ENCODE peak calls at places on chromosomes 6 and 20, in five cellular contexts. One of them, this sample, is unnamed. For H3K4me1, the result is how much of the 10 kb centered on the place peaks cover.

GRCh38 chr6:16441262-16441661 is 202.9 kb downstream of the GMPR start:
- DNase-seq in PC-3: no peak
- DNase-seq in neural progenitor cell: no peak
- DNase-seq in GM23338: no peak
- DNase-seq in PC-9: no peak
- DNase-seq in this sample: peak

GRCh38 chr6:13190391-13190790 is 137.9 kb downstream of the TBC1D7 start:
- DNase-seq in neural progenitor cell: no peak
- DNase-seq in PC-3: no peak
- DNase-seq in PC-9: no peak
- DNase-seq in GM23338: no peak
- DNase-seq in this sample: no peak

GRCh38 chr20:46705378-46705729 is 4.1 kb upstream of the SLC2A10 start:
- DNase-seq in GM23338: no peak
- DNase-seq in neural progenitor cell: no peak
- DNase-seq in PC-9: peak
- DNase-seq in PC-3: no peak
- DNase-seq in this sample: no peak

GRCh38 chr6:65259080-65259479 is 447.9 kb downstream of the EYS start:
- DNase-seq in GM23338: peak
- DNase-seq in neural progenitor cell: no peak
- DNase-seq in PC-3: peak
- DNase-seq in PC-9: no peak
- DNase-seq in this sample: no peak

GRCh38 chr20:9081423-9081966 is 12.6 kb downstream of the PLCB4 start:
- DNase-seq in neural progenitor cell: no peak
- DNase-seq in PC-3: no peak
- DNase-seq in PC-9: no peak
- DNase-seq in GM23338: no peak
- DNase-seq in this sample: no peak

GRCh38 chr6:119470893-119471542 is 121.5 kb upstream of the MAN1A1 start:
- DNase-seq in GM23338: no peak
- DNase-seq in PC-9: no peak
- DNase-seq in neural progenitor cell: no peak
- DNase-seq in PC-3: no peak
- DNase-seq in this sample: no peak

GRCh38 chr6:33960345-33961313 is 156.8 kb upstream of the MLN start:
- DNase-seq in neural progenitor cell: no peak
- DNase-seq in PC-9: no peak
- DNase-seq in PC-3: peak
- DNase-seq in GM23338: no peak
- DNase-seq in this sample: no peak

GRCh38 chr20:45957021-45957941 is 14.7 kb downstream of the ZNF335 start:
- DNase-seq in PC-3: no peak
- DNase-seq in neural progenitor cell: no peak
- DNase-seq in GM23338: no peak
- DNase-seq in PC-9: no peak
- DNase-seq in this sample: peak

GRCh38 chr6:75266716-75267291 is 17.8 kb downstream of the TMEM30A start:
- DNase-seq in PC-3: peak
- DNase-seq in GM23338: peak
- DNase-seq in neural progenitor cell: peak
- DNase-seq in PC-9: peak
- DNase-seq in this sample: peak

GRCh38 chr20:5181955-5182354 is 55.1 kb downstream of the CDS2 start:
- DNase-seq in GM23338: no peak
- DNase-seq in PC-9: no peak
- DNase-seq in neural progenitor cell: no peak
- DNase-seq in PC-3: peak
- DNase-seq in this sample: peak

GRCh38 chr6:102028173-102028572 is 634.7 kb downstream of the GRIK2 start:
- DNase-seq in PC-3: no peak
- DNase-seq in neural progenitor cell: no peak
- DNase-seq in PC-9: no peak
- DNase-seq in GM23338: no peak
- DNase-seq in this sample: no peak

GRCh38 chr6:88164061-88164460 is 2.1 kb downstream of the CNR1 start:
- DNase-seq in GM23338: no peak
- DNase-seq in PC-3: no peak
- DNase-seq in neural progenitor cell: no peak
- DNase-seq in PC-9: no peak
- DNase-seq in this sample: peak

GRCh38 chr6:149903938-149904611 is 6.2 kb upstream of the RAET1E start:
- DNase-seq in PC-3: no peak
- DNase-seq in GM23338: no peak
- DNase-seq in PC-9: no peak
- DNase-seq in neural progenitor cell: peak
- DNase-seq in this sample: no peak

GRCh38 chr6:2915150-2915549 is 12.0 kb upstream of the SERPINB9 start:
- DNase-seq in PC-3: no peak
- DNase-seq in GM23338: no peak
- DNase-seq in neural progenitor cell: no peak
- DNase-seq in PC-9: no peak
- DNase-seq in this sample: no peak

GRCh38 chr6:87918461-87918941 is 129.1 kb upstream of the SPACA1 start:
- DNase-seq in neural progenitor cell: no peak
- DNase-seq in PC-3: no peak
- DNase-seq in GM23338: peak
- DNase-seq in PC-9: no peak
- DNase-seq in this sample: no peak

GRCh38 chr6:100622907-100623692 is 158.4 kb upstream of the SIM1 start:
- DNase-seq in GM23338: no peak
- DNase-seq in PC-3: no peak
- DNase-seq in PC-9: no peak
- DNase-seq in neural progenitor cell: no peak
- DNase-seq in this sample: no peak

GRCh38 chr20:1945134-1945618 is 48.7 kb downstream of the PDYN start:
- DNase-seq in PC-3: no peak
- DNase-seq in neural progenitor cell: no peak
- DNase-seq in PC-9: no peak
- DNase-seq in GM23338: no peak
- DNase-seq in this sample: no peak

GRCh38 chr20:3616250-3616649 is 46.9 kb downstream of the GFRA4 start:
- DNase-seq in neural progenitor cell: peak
- DNase-seq in PC-3: peak
- DNase-seq in PC-9: no peak
- DNase-seq in GM23338: peak
- DNase-seq in this sample: peak

GRCh38 chr6:158047120-158047518 is 65.5 kb downstream of the SYNJ2 start:
- DNase-seq in neural progenitor cell: no peak
- DNase-seq in GM23338: no peak
- DNase-seq in PC-3: peak
- DNase-seq in PC-9: no peak
- DNase-seq in this sample: peak

GRCh38 chr6:1993049-1993448 is 252.4 kb downstream of the GMDS start:
- DNase-seq in neural progenitor cell: no peak
- DNase-seq in PC-3: peak
- DNase-seq in PC-9: no peak
- DNase-seq in GM23338: no peak
- DNase-seq in this sample: peak

GRCh38 chr6:157424491-157425020 is 43.6 kb downstream of the ZDHHC14 start:
- DNase-seq in PC-9: no peak
- DNase-seq in PC-3: no peak
- DNase-seq in GM23338: no peak
- DNase-seq in neural progenitor cell: no peak
- DNase-seq in this sample: no peak

GRCh38 chr20:47360489-47361267 is 4.2 kb upstream of the ZMYND8 start:
- DNase-seq in PC-9: peak
- DNase-seq in PC-3: peak
- DNase-seq in GM23338: peak
- DNase-seq in neural progenitor cell: peak
- DNase-seq in this sample: peak

GRCh38 chr6:140003217-140003616 is 628.8 kb upstream of the CITED2 start:
- DNase-seq in PC-3: no peak
- DNase-seq in PC-9: no peak
- DNase-seq in neural progenitor cell: peak
- DNase-seq in GM23338: peak
- DNase-seq in this sample: peak

GRCh38 chr6:50718058-50718457 is 4.7 kb downstream of the TFAP2D start:
- DNase-seq in GM23338: peak
- DNase-seq in PC-9: no peak
- DNase-seq in neural progenitor cell: no peak
- DNase-seq in PC-3: no peak
- DNase-seq in this sample: no peak

GRCh38 chr20:44171775-44172571 is 15.0 kb downstream of the JPH2 start:
- DNase-seq in PC-3: peak
- DNase-seq in neural progenitor cell: no peak
- DNase-seq in GM23338: no peak
- DNase-seq in PC-9: peak
- DNase-seq in this sample: no peak

GRCh38 chr6:52983159-52983848 is 11.8 kb downstream of the GSTA4 start:
- DNase-seq in GM23338: no peak
- DNase-seq in PC-3: no peak
- DNase-seq in neural progenitor cell: no peak
- DNase-seq in PC-9: no peak
- DNase-seq in this sample: no peak

GRCh38 chr6:89487864-89488263 is 54.9 kb downstream of the ANKRD6 start:
- DNase-seq in GM23338: no peak
- DNase-seq in PC-9: no peak
- DNase-seq in neural progenitor cell: no peak
- DNase-seq in PC-3: no peak
- DNase-seq in this sample: no peak

GRCh38 chr20:37672143-37672542 is 21.7 kb upstream of the CTNNBL1 start:
- DNase-seq in GM23338: no peak
- DNase-seq in neural progenitor cell: no peak
- DNase-seq in PC-9: no peak
- DNase-seq in PC-3: no peak
- DNase-seq in this sample: no peak

GRCh38 chr6:153170511-153170910 is 39.4 kb upstream of the RGS17 start:
- DNase-seq in PC-9: peak
- DNase-seq in GM23338: no peak
- DNase-seq in PC-3: peak
- DNase-seq in neural progenitor cell: no peak
- DNase-seq in this sample: no peak

GRCh38 chr6:150254671-150255228 is 111.9 kb downstream of the PPP1R14C start:
- DNase-seq in PC-3: no peak
- DNase-seq in GM23338: no peak
- DNase-seq in PC-9: no peak
- DNase-seq in neural progenitor cell: no peak
- DNase-seq in this sample: peak

GRCh38 chr6:142885182-142885867 is 59.7 kb downstream of the HIVEP2 start:
- DNase-seq in neural progenitor cell: peak
- DNase-seq in PC-9: peak
- DNase-seq in GM23338: peak
- DNase-seq in PC-3: peak
- DNase-seq in this sample: no peak

GRCh38 chr20:24765316-24766142 is 183.5 kb upstream of the CST7 start:
- DNase-seq in PC-9: no peak
- DNase-seq in PC-3: no peak
- DNase-seq in GM23338: no peak
- DNase-seq in neural progenitor cell: no peak
- DNase-seq in this sample: peak

DNA sequence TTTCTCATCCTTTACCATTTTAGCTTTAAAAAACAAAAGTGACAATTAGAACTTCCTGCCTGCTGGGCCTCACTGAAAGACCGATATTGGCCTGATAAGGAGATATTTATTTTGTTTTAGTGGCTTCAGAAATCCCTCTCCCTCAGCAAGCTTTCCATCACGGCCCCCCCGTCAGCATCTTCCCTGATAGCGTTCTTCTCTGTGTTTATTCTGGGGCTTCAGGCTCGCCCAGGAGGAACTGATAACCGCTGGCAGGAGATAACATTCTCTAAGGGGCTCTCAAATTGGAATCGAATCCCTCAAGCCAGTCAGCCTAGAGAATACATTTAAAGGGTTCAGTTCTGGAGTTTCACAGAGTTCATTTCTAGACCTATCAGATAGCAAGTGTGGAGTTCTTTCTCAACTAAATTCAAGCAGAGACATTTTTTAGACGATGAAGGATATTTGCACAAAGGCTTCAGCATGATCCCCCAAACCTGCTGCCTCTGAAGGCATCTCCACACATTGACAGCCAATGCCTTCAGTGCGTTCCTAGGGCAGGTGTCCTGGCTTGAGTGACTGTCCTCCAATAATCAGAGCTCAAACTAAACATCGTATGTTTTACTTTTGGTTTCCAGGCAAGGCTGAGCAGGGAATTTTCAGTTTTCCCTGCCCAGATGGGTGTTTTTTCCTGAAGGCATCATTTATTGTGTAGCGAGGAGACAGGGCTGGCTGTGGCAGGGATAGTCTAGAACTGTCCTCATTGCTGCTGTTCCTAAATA is 17.0 kb downstream of the PRDM1 start:
- DNase-seq in PC-9: peak
- DNase-seq in PC-3: no peak
- DNase-seq in neural progenitor cell: no peak
- DNase-seq in GM23338: no peak
- DNase-seq in this sample: no peak
- H3K4me1 ChIP-seq in PC-9: under half
- H3K4me1 ChIP-seq in PC-3: under half
- H3K4me1 ChIP-seq in neural progenitor cell: under half
- H3K4me1 ChIP-seq in GM23338: under half
- H3K4me1 ChIP-seq in this sample: under half

GRCh38 chr20:15482525-15482924 is 1090.7 kb downstream of the KIF16B start:
- DNase-seq in GM23338: peak
- DNase-seq in PC-3: peak
- DNase-seq in PC-9: no peak
- DNase-seq in neural progenitor cell: peak
- DNase-seq in this sample: no peak

GRCh38 chr20:15487030-15487429 is 1086.2 kb downstream of the KIF16B start:
- DNase-seq in PC-9: peak
- DNase-seq in PC-3: peak
- DNase-seq in neural progenitor cell: no peak
- DNase-seq in GM23338: no peak
- DNase-seq in this sample: no peak

GRCh38 chr20:15491564-15491963 is 1081.7 kb downstream of the KIF16B start:
- DNase-seq in GM23338: peak
- DNase-seq in neural progenitor cell: peak
- DNase-seq in PC-3: peak
- DNase-seq in PC-9: no peak
- DNase-seq in this sample: no peak

GRCh38 chr20:15487682-15488081 is 1085.6 kb downstream of the KIF16B start:
- DNase-seq in PC-3: no peak
- DNase-seq in PC-9: no peak
- DNase-seq in GM23338: no peak
- DNase-seq in neural progenitor cell: no peak
- DNase-seq in this sample: no peak
- TF ChIP-seq CTCF in PC-3: no peak
- TF ChIP-seq CTCF in PC-9: no peak
- TF ChIP-seq CTCF in GM23338: no peak
- TF ChIP-seq CTCF in neural progenitor cell: no peak
- TF ChIP-seq CTCF in this sample: no peak

GRCh38 chr20:62020935-62021701 is 44.6 kb downstream of the TAF4 start:
- DNase-seq in PC-9: no peak
- DNase-seq in GM23338: no peak
- DNase-seq in neural progenitor cell: peak
- DNase-seq in PC-3: no peak
- DNase-seq in this sample: peak
- H2AFZ ChIP-seq in PC-9: no peak
- H2AFZ ChIP-seq in GM23338: no peak
- H2AFZ ChIP-seq in neural progenitor cell: no peak
- H2AFZ ChIP-seq in PC-3: no peak
- H2AFZ ChIP-seq in this sample: no peak

DNA sequence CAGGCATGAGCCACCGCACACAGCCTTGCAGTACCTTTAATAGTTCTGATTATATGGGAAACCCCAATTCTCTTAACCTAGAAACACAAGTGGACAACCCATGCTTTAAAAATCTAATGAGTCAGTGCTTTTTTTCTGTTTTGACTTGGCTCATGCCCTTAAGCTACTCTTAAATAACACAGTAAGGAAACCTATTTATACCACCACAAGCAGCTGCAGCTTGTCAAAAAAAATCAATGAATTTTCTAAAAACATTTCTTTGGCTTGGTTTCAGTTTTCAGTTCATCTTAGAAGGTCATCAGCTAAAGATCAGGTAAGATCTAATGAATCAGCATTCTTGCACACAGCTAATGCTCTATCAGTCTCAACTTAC is 124.1 kb upstream of the DST start:
- DNase-seq in neural progenitor cell: no peak
- DNase-seq in PC-3: peak
- DNase-seq in GM23338: no peak
- DNase-seq in PC-9: peak
- DNase-seq in this sample: peak
- H3K4me1 ChIP-seq in neural progenitor cell: under half
- H3K4me1 ChIP-seq in PC-3: under half
- H3K4me1 ChIP-seq in GM23338: half or more
- H3K4me1 ChIP-seq in PC-9: under half
- H3K4me1 ChIP-seq in this sample: half or more

This sample was measured in osteoblast.